ENCODE peak calls at places on chromosomes 11 and 22, in four cellular contexts. J, F, H and S are unnamed samples.

GRCh38 chr22:31646186-31647019 is 15.6 kb downstream of the PISD start:
- DNase-seq in J (no peak), F (peak), H (no peak), S (peak)

GRCh38 chr11:116110802-116111201 is 606.6 kb upstream of the CADM1 start:
- DNase-seq in J (no peak), F (no peak), H (no peak), S (no peak)

GRCh38 chr11:107040447-107041444 is 22.5 kb upstream of the GUCY1A2 start:
- DNase-seq in J (no peak), F (peak), H (no peak), S (peak)

GRCh38 chr22:39528681-39529486 is 3.7 kb downstream of the RPS19BP1 start:
- DNase-seq in J (peak), F (peak), H (peak), S (peak)

GRCh38 chr22:48055827-48056226 is 1293.4 kb downstream of the TBC1D22A start:
- DNase-seq in J (no peak), F (no peak), H (no peak), S (no peak)

GRCh38 chr11:72821221-72821919 is 7.2 kb downstream of the ATG16L2 start:
- DNase-seq in J (peak), F (no peak), H (no peak), S (no peak)

GRCh38 chr11:17741487-17741886 is 6.9 kb downstream of the KCNC1 start:
- DNase-seq in J (no peak), F (no peak), H (no peak), S (no peak)

GRCh38 chr11:86743223-86744118 is 56.9 kb upstream of the PRSS23 start:
- DNase-seq in J (peak), F (peak), H (peak), S (peak)

GRCh38 chr11:59145534-59145933 is 2.9 kb downstream of the FAM111A start:
- DNase-seq in J (no peak), F (peak), H (no peak), S (no peak)

GRCh38 chr11:30855383-30856006 is 269.3 kb upstream of the MPPED2 start:
- DNase-seq in J (no peak), F (peak), H (no peak), S (no peak)

GRCh38 chr22:11626422-11626773 is 3901.6 kb upstream of the OR11H1 start:
- DNase-seq in J (no peak), F (no peak), H (no peak), S (no peak)

GRCh38 chr11:106524446-106524845 is 447.0 kb downstream of the AASDHPPT start:
- DNase-seq in J (no peak), F (no peak), H (no peak), S (no peak)

GRCh38 chr11:76674517-76675400 is 4.2 kb upstream of the LRRC32 start:
- DNase-seq in J (no peak), F (no peak), H (peak), S (no peak)

GRCh38 chr11:118530683-118531596 is at the start of gene TMEM25:
- DNase-seq in J (peak), F (peak), H (peak), S (no peak)

GRCh38 chr22:33380789-33381530 is 322.8 kb upstream of the SYN3 start:
- DNase-seq in J (no peak), F (peak), H (no peak), S (peak)

GRCh38 chr11:43943931-43944751 is 1.7 kb downstream of the C11orf96 start:
- DNase-seq in J (no peak), F (no peak), H (peak), S (no peak)

GRCh38 chr11:18668131-18668530 is 30.4 kb upstream of the TMEM86A start:
- DNase-seq in J (no peak), F (no peak), H (no peak), S (no peak)

GRCh38 chr22:17334054-17334453 is 35.2 kb upstream of the CECR2 start:
- DNase-seq in J (no peak), F (no peak), H (no peak), S (no peak)

GRCh38 chr11:110367571-110367970 is 62.2 kb upstream of the FDX1 start:
- DNase-seq in J (no peak), F (peak), H (no peak), S (no peak)
- TF ChIP-seq CTCF in J (no peak), F (no peak), H (no peak), S (no peak)

DNA sequence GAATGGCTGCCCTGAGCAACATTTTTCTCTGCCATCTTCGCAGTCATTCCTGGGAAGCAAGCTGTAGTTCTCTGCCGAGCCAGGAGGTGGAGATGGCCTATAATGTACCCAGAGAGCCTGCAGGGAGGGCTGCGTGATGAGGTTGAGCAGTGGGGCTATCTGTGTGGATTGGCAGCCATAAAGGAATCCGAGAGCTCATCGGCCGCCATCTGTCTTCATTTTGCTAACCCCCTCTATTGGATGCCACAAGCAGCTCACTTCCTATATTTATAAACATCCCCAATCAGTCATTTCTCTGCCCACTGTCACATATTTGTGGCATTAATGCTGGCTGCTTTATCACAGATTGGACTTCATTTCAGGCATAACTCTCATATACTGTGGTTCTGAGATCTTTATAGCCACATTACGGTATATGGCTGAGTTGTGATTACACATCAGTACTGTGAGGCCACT is 209.5 kb downstream of the NTM start:
- DNase-seq in J (no peak), F (peak), H (no peak), S (peak)
- TF ChIP-seq CTCF in J (no peak), F (peak), H (peak), S (peak)

GRCh38 chr22:29837780-29838598 is at the start of gene ASCC2:
- DNase-seq in J (peak), F (peak), H (peak), S (peak)
- TF ChIP-seq CTCF in J (peak), F (no peak), H (peak), S (no peak)

DNA sequence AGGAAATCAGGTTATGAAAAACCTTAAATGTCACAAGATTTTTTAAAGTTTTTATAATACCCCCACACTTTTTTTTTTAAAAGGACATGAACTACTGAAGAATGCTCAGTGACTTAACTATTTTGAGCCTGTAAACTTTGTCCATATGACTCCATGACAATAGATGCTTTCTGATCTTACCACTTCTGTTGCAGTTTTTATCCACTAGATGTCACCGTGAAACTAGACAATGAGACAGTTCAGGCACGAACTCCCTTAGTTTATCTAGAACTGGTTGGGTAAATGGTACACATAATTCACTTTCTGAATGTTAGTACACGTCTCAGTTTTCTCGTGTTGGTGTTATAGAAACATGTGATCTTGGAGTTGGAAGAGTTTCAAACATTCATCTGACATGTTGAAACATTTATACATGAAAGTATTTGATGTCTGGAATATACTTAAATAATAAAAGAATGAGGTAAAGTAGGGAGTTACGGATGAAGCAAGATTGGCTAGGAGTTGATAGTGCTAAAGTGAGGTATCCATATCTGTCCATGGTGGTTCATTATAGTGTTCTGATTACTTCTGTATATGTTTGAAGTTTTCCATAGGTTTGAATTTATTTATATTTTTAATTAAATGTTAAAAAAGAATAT is 8.1 kb downstream of the CCDC15 start:
- DNase-seq in J (no peak), F (peak), H (no peak), S (peak)
- TF ChIP-seq CTCF in J (peak), F (peak), H (peak), S (peak)

GRCh38 chr22:36175892-36176291 is 15.3 kb upstream of the APOL3 start:
- DNase-seq in J (no peak), F (no peak), H (no peak), S (no peak)
- TF ChIP-seq CTCF in J (no peak), F (no peak), H (peak), S (no peak)

DNA sequence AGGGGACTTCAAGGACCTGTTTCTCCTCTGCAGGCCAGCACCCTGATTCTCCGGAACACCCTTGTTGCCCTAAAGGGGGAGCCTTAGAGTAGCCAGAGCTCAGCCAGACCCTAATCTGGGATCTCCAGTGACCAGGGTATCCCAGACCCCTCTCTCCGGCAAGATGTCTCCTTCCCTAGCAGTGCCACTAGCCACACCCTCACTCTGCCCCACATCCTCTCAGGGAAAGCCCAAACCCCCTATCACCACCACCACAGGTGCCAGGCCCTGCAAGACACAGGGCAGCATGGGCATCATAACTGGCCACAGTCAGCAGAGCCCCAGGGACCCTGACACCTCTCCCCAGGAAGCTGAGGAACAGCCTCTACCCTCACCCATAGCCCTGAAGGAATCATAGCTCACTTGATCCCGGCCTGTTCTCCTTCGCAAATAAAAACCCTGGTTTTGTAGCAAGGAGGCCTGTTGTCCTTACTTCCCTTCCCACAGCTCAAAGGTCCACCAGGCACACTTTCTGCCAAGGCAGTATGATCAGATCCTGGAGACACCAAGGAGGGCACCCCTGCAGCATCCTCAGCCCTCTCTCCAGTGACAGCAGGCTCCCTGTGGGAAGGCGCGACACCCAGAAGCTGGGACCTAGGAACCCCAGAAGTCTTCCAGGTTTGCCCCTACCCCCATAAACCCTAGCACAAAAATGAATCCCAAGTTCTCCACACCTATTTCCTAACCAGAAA is 4.6 kb downstream of the CFL1 start:
- DNase-seq in J (peak), F (no peak), H (no peak), S (no peak)
- TF ChIP-seq CTCF in J (no peak), F (no peak), H (peak), S (no peak)

DNA sequence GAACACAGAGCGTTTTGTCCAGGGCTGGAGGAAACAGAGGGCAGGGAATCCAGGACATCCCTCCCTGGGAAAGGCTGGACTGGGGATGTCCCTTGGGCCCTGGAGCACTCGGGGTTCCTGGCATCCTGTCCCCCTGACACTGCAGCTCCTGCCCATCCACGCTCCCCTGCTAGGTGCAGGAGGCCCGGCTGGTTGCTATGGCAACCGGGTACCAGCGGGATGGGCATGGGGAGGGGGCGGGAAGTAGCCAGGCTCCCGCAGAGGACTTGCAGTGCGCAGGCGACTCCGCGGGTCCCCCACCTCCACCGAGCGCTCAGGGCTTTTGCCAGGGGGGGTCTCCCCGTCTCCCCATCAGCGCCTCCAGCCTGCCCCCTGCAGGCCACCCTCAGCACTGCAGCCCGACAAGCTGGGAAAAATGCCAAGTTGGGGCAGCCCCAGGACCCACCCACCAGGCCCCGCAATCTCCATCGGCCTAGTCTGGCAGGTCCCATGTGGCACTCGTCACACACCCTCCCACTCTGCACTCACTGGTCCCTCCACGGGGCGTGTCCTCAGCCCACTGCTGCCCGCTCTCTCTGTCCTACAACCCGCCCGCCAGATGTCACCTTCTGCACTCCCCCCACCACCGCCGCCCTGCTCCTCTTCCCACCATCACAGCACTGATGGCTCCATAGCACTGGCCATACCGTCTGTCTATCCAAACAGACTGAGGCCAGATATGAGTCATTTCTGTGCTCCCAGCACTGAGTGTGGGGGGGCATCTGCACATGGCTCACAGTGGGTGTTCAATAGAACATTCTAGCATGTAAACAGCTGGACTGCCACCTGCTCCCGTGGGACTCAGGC is 31.5 kb downstream of the KIAA0930 start:
- DNase-seq in J (no peak), F (peak), H (peak), S (no peak)
- TF ChIP-seq CTCF in J (peak), F (peak), H (peak), S (peak)

DNA sequence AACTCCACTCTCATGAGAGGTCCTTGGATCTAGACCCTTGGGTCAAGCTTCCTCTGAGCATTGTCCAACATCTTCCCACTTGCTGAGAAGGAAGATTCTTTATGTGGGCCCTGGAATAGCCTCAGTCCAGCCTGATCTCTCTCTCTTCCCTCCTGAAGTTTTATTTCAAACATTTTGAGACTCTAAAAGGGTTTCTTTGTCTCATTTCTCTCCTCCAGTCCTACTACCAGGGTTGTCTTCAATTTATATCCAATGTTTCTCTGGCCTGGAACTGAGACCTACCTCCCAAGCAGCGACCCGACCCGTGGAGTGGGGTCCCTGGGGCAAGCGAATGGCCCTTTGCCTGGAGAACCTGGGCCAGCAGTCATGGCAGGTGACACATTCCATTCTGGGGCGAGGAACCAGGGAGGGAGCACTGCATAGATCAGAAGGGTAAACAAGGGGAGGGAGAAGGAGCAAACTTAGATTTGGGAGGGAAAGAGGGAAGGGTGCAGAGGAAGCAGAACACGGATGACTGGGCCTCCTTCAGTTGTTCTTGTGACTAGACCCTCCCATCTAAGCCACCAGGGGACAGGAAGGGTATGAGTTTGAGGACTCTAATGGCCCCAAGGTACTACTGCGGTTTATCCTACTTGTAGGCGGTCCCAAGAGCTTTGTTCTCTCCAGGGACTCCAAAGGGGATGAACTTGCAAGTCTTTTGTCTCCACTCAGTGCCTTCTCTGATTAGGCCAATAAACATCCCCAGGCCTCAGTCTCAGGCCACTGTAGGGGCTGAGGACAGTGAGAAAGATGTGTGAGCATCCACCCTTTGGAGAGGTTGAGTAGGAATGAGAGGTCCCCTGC is 14.2 kb upstream of the PRAME start:
- DNase-seq in J (no peak), F (no peak), H (no peak), S (no peak)
- TF ChIP-seq CTCF in J (no peak), F (no peak), H (no peak), S (no peak)

DNA sequence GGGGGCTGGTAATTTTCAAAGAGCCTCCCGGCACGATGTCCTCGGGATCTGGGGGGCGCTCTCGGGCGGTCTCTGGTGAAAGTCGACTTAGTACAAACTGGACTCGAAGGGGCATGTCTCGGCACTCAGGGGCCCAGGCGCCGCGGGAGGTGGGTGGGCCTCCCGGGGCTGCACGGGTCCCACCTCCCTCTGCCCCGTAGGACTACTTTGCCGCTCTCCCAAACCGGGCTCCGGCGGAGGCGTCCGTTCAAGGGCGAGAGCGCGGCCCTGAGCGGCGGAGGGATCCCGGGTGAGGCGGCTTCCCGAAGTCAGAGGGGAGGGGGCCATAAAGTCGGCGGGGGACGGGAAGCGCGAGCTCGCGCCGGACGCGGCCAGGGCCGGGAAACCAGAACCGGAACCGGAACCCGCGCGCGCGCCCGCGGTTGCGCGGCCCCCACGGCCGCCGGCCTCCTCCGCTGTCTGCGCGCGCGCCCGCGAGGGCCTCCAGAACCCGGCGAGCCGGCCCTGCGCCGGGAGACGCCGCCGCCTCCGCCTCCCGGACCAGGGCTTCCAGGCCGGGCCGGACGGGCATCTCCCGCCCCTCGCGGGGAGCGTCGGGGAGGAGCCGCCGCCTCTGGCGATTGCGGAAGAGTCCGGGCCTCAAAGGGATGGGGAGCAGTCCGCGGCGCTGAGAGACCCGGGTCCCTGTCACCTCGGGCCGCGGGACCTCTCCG is at the start of gene ARHGEF12:
- DNase-seq in J (peak), F (peak), H (peak), S (peak)
- TF ChIP-seq CTCF in J (peak), F (peak), H (peak), S (peak)